ENCODE peak calls at places on chromosome 13, in nine cellular contexts. D is breast epithelium, W is SK-N-MC, I is K562, H is prostate gland, N is esophagus muscularis mucosa, O is SK-N-SH, U is suprapubic skin, G is transverse colon. J is an unnamed sample.

GRCh38 chr13:107554355-107554905 is 660.9 kb downstream of the LIG4 start:
- DNase-seq in N (no peak), W (no peak), D (no peak), U (no peak), G (no peak), O (no peak), H (no peak), I (no peak), J (no peak)

GRCh38 chr13:79637086-79637763 is 156.3 kb downstream of the NDFIP2 start:
- DNase-seq in D (no peak), O (no peak), I (no peak), N (no peak), U (no peak), W (no peak), H (peak), G (no peak), J (peak)

GRCh38 chr13:84873951-84874350 is 925.3 kb downstream of the SLITRK6 start:
- DNase-seq in D (no peak), U (no peak), O (no peak), H (no peak), N (no peak), G (no peak), I (no peak), W (no peak), J (no peak)

GRCh38 chr13:44969858-44970484 is 19.3 kb downstream of the NUFIP1 start:
- DNase-seq in H (peak), D (no peak), N (no peak), O (peak), I (peak), W (no peak), G (no peak), U (no peak), J (no peak)

GRCh38 chr13:99269627-99270252 is 11.6 kb upstream of the GPR18 start:
- DNase-seq in N (no peak), W (peak), G (no peak), O (peak), U (no peak), D (no peak), H (no peak), I (peak), J (no peak)

GRCh38 chr13:21137696-21138095 is 38.7 kb downstream of the SKA3 start:
- DNase-seq in I (peak), G (no peak), D (no peak), U (no peak), H (no peak), W (no peak), O (no peak), N (no peak), J (no peak)

GRCh38 chr13:33606692-33607091 is 211.3 kb upstream of the RFC3 start:
- DNase-seq in O (no peak), N (no peak), W (no peak), U (no peak), D (no peak), I (no peak), G (no peak), H (no peak), J (no peak)

GRCh38 chr13:22114630-22115311 is 443.9 kb downstream of the FGF9 start:
- DNase-seq in I (no peak), G (no peak), W (no peak), O (no peak), D (no peak), H (no peak), U (no peak), N (no peak), J (no peak)

GRCh38 chr13:19179916-19180315 is 1.7 kb downstream of the TUBA3C start:
- DNase-seq in U (peak), N (peak), H (no peak), O (no peak), G (no peak), W (no peak), D (no peak), I (no peak), J (peak)

GRCh38 chr13:30051531-30052060 is 201.2 kb upstream of the UBL3 start:
- DNase-seq in O (no peak), D (no peak), I (no peak), W (no peak), U (no peak), N (peak), G (no peak), H (no peak), J (no peak)

GRCh38 chr13:113820813-113821651 is 42.8 kb downstream of the GAS6 start:
- DNase-seq in W (no peak), O (peak), N (peak), D (peak), H (peak), I (peak), G (peak), U (peak), J (no peak)

GRCh38 chr13:18946738-18947137 is 234.9 kb downstream of the TUBA3C start:
- DNase-seq in U (no peak), G (no peak), N (no peak), I (no peak), H (no peak), D (no peak), O (no peak), W (no peak), J (no peak)

GRCh38 chr13:48505597-48506091 is 27.2 kb downstream of the RCBTB2 start:
- DNase-seq in W (no peak), N (no peak), I (no peak), H (peak), U (no peak), G (peak), O (no peak), D (no peak), J (no peak)
- TF ChIP-seq POLR2AphosphoS5 in W (no peak), N (peak), I (no peak), H (peak), U (no peak), G (no peak), O (no peak), D (no peak), J (no peak)

GRCh38 chr13:66489586-66489985 is 740.5 kb downstream of the PCDH9 start:
- DNase-seq in D (no peak), H (no peak), I (no peak), W (no peak), O (no peak), G (no peak), N (no peak), U (no peak), J (no peak)

GRCh38 chr13:66491241-66491640 is 738.9 kb downstream of the PCDH9 start:
- DNase-seq in O (no peak), D (no peak), W (no peak), N (no peak), U (no peak), I (no peak), G (no peak), H (no peak), J (no peak)

GRCh38 chr13:66489172-66489571 is 741.0 kb downstream of the PCDH9 start:
- DNase-seq in I (no peak), O (no peak), G (no peak), D (no peak), N (no peak), H (no peak), U (no peak), W (no peak), J (no peak)

DNA sequence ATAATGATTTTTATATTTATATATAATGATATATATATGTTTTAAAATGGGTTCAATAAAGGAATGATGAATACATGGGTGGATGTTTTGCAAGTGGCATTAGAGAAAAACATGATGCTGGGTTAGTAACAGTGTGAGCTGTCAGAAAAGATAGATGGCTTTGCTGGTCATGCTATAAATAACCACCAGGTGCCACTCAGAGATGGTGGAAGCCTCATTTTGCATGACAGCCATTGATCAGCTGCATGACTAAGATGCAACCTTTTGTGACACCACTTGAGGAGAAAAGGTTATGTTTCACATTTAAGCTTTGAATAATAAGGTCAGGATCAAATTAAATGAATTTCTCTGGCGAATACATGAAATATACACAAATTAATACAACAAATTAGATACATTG is 737.7 kb downstream of the PCDH9 start:
- DNase-seq in W (no peak), G (no peak), O (peak), U (no peak), N (no peak), H (no peak), D (no peak), I (peak), J (no peak)
- TF ChIP-seq POLR2AphosphoS5 in W (no peak), G (no peak), O (no peak), U (no peak), N (no peak), H (no peak), D (no peak), I (no peak), J (no peak)

GRCh38 chr13:105035092-105035491 is 1500.4 kb downstream of the EFNB2 start:
- DNase-seq in I (no peak), O (peak), D (no peak), N (no peak), H (no peak), U (no peak), W (no peak), G (no peak), J (no peak)

GRCh38 chr13:105031306-105031705 is 1504.2 kb downstream of the EFNB2 start:
- DNase-seq in I (no peak), G (no peak), U (no peak), D (no peak), W (no peak), O (no peak), N (no peak), H (no peak), J (no peak)

GRCh38 chr13:105033999-105034398 is 1501.5 kb downstream of the EFNB2 start:
- DNase-seq in D (no peak), I (no peak), O (no peak), G (no peak), W (no peak), U (no peak), H (no peak), N (no peak), J (no peak)

GRCh38 chr13:105030851-105031250 is 1504.6 kb downstream of the EFNB2 start:
- DNase-seq in N (no peak), H (no peak), G (no peak), O (no peak), W (no peak), D (no peak), I (no peak), U (no peak), J (no peak)
- TF ChIP-seq POLR2AphosphoS5 in N (no peak), H (no peak), G (no peak), O (no peak), W (no peak), D (no peak), I (no peak), U (no peak), J (no peak)

DNA sequence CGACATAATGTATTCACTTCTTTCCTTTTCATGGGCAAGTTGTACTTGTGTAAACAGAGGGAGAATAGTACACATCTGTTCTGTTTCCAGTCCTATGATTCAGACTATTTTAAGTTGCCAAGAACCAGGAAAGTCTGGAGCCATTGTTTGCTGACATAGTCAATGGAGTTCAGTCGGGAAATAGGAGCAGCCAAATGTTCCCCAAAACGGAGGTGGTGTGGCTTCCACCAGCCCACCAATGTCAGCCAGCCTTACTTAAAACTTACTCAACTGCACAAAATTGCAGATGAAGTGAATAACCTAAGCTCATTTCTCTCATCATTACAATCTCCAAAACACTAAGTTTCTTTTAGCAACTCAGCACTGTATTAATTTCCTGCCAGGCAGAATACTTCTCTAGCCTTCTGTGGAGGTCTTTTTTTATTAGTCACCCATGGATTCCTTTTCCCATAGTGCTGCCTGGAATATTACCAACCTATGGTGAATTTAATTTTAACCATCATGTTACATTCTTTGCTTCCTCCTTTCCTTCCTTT is 22.3 kb upstream of the CSNK1A1L start:
- DNase-seq in W (no peak), I (no peak), U (no peak), O (no peak), G (no peak), D (no peak), N (no peak), H (no peak), J (no peak)
- TF ChIP-seq POLR2AphosphoS5 in W (no peak), I (no peak), U (no peak), O (no peak), G (no peak), D (no peak), N (no peak), H (no peak), J (peak)

J was measured in stomach.